ENCODE peak calls at places on chromosome 18, in six cellular contexts. Z is fibroblast of lung; N is activated naive CD4-positive, alpha-beta T cell treated with Interleukin-2 at 50 U/mL for 16 hours; Y is RKO; H is iPS DF 19.7; R is GM13977. B is an unnamed sample.

GRCh38 chr18:35386600-35387366 is 9.6 kb upstream of the ZNF396 start:
- DNase-seq in Z (peak; percentile 89), N (peak; percentile 54), Y (peak; percentile 52), H (peak; percentile 63), R (peak; percentile 73), B (peak; percentile 48)

GRCh38 chr18:59189746-59190145 is 30.2 kb upstream of the GRP start:
- DNase-seq in Z (no peak), N (no peak), Y (no peak), H (no peak), R (no peak), B (no peak)

GRCh38 chr18:23257686-23258565 is 122.6 kb downstream of the CABLES1 start:
- DNase-seq in Z (peak; percentile 85), N (no peak), Y (no peak), H (no peak), R (no peak), B (peak; percentile 82)

GRCh38 chr18:49757513-49758262 is 55.6 kb downstream of the ACAA2 start:
- DNase-seq in Z (no peak), N (no peak), Y (no peak), H (no peak), R (peak; percentile 41), B (no peak)

GRCh38 chr18:40355701-40356100 is 1599.3 kb upstream of the PIK3C3 start:
- DNase-seq in Z (peak; percentile 50), N (no peak), Y (peak; percentile 47), H (no peak), R (no peak), B (no peak)

GRCh38 chr18:11387880-11388279 is 221.5 kb upstream of the SLC35G4 start:
- DNase-seq in Z (peak; percentile 58), N (no peak), Y (peak; percentile 82), H (no peak), R (peak; percentile 55), B (peak; percentile 71)

GRCh38 chr18:63099848-63100625 is 219.5 kb downstream of the BCL2 start:
- DNase-seq in Z (no peak), N (no peak), Y (no peak), H (no peak), R (no peak), B (peak; percentile 57)

GRCh38 chr18:64409511-64409910 is 260.6 kb upstream of the LINC00305 start:
- DNase-seq in Z (peak; percentile 5), N (no peak), Y (peak; percentile 47), H (no peak), R (peak; percentile 17), B (no peak)

GRCh38 chr18:57909620-57910019 is 106.5 kb upstream of the ATP8B1 start:
- DNase-seq in Z (no peak), N (no peak), Y (peak; percentile 36), H (no peak), R (no peak), B (no peak)

GRCh38 chr18:5196253-5197031 is 615 bp downstream of the AKAIN1 start:
- DNase-seq in Z (no peak), N (no peak), Y (no peak), H (no peak), R (no peak), B (no peak)

GRCh38 chr18:79511671-79512301 is 116.1 kb downstream of the NFATC1 start:
- DNase-seq in Z (no peak), N (no peak), Y (no peak), H (no peak), R (no peak), B (no peak)

GRCh38 chr18:57797209-57797651 is 5.9 kb downstream of the ATP8B1 start:
- DNase-seq in Z (no peak), N (no peak), Y (no peak), H (no peak), R (no peak), B (no peak)

GRCh38 chr18:12838178-12838634 is 45.8 kb downstream of the PTPN2 start:
- DNase-seq in Z (peak; percentile 88), N (no peak), Y (peak; percentile 23), H (no peak), R (no peak), B (peak; percentile 78)

GRCh38 chr18:69895081-69896047 is 52.3 kb downstream of the CD226 start:
- DNase-seq in Z (no peak), N (peak; percentile 47), Y (no peak), H (no peak), R (no peak), B (no peak)

GRCh38 chr18:72692086-72692485 is 147.9 kb upstream of the CBLN2 start:
- DNase-seq in Z (no peak), N (no peak), Y (no peak), H (peak; percentile 83), R (no peak), B (no peak)

GRCh38 chr18:53219853-53220252 is 879.9 kb downstream of the DCC start:
- DNase-seq in Z (no peak), N (no peak), Y (peak; percentile 28), H (no peak), R (no peak), B (no peak)

GRCh38 chr18:63119647-63120046 is 199.9 kb downstream of the BCL2 start:
- DNase-seq in Z (peak; percentile 53), N (peak; percentile 24), Y (peak; percentile 57), H (no peak), R (no peak), B (peak; percentile 34)

GRCh38 chr18:49894827-49895226 is 81.5 kb upstream of the ACAA2 start:
- DNase-seq in Z (no peak), N (no peak), Y (no peak), H (no peak), R (no peak), B (no peak)

GRCh38 chr18:36355511-36355910 is 58.0 kb downstream of the FHOD3 start:
- DNase-seq in Z (no peak), N (no peak), Y (no peak), H (no peak), R (no peak), B (peak; percentile 29)

GRCh38 chr18:79272916-79273315 is 122.8 kb upstream of the NFATC1 start:
- DNase-seq in Z (no peak), N (no peak), Y (no peak), H (no peak), R (no peak), B (no peak)

GRCh38 chr18:4125939-4126250 is 329.2 kb downstream of the DLGAP1 start:
- DNase-seq in Z (no peak), N (no peak), Y (no peak), H (no peak), R (no peak), B (no peak)

GRCh38 chr18:73674466-73674865 is 473.2 kb downstream of the FBXO15 start:
- DNase-seq in Z (peak; percentile 73), N (no peak), Y (no peak), H (no peak), R (no peak), B (no peak)

GRCh38 chr18:23196119-23197004 is 61.1 kb downstream of the CABLES1 start:
- DNase-seq in Z (no peak), N (no peak), Y (no peak), H (peak; percentile 15), R (no peak), B (no peak)

GRCh38 chr18:35143615-35144596 is 96.9 kb upstream of the ZNF397 start:
- DNase-seq in Z (peak; percentile 73), N (peak; percentile 24), Y (peak; percentile 67), H (no peak), R (peak; percentile 49), B (peak; percentile 17)

GRCh38 chr18:6683112-6683876 is 46.2 kb upstream of the ARHGAP28 start:
- DNase-seq in Z (no peak), N (no peak), Y (no peak), H (no peak), R (no peak), B (no peak)

GRCh38 chr18:36139251-36139650 is 9.6 kb downstream of the ELP2 start:
- DNase-seq in Z (no peak), N (no peak), Y (no peak), H (no peak), R (no peak), B (no peak)

GRCh38 chr18:36372902-36373301 is 75.4 kb downstream of the FHOD3 start:
- DNase-seq in Z (peak; percentile 24), N (no peak), Y (no peak), H (no peak), R (no peak), B (peak; percentile 80)

GRCh38 chr18:63879684-63880083 is 7.8 kb upstream of the SERPINB2 start:
- DNase-seq in Z (no peak), N (no peak), Y (no peak), H (no peak), R (no peak), B (peak; percentile 37)

GRCh38 chr18:5962362-5962761 is 67.0 kb upstream of the TMEM200C start:
- DNase-seq in Z (peak; percentile 4), N (no peak), Y (no peak), H (no peak), R (no peak), B (no peak)

GRCh38 chr18:60471652-60472051 is 99.1 kb upstream of the MC4R start:
- DNase-seq in Z (no peak), N (no peak), Y (no peak), H (no peak), R (no peak), B (no peak)

GRCh38 chr18:40534748-40535147 is 1420.3 kb upstream of the PIK3C3 start:
- DNase-seq in Z (peak; percentile 55), N (no peak), Y (peak; percentile 10), H (no peak), R (no peak), B (no peak)

GRCh38 chr18:9683418-9684396 is 24.4 kb upstream of the RAB31 start:
- DNase-seq in Z (peak; percentile 77), N (no peak), Y (peak; percentile 43), H (no peak), R (no peak), B (peak; percentile 37)

GRCh38 chr18:68150976-68151375 is 563.9 kb downstream of the TMX3 start:
- DNase-seq in Z (no peak), N (no peak), Y (no peak), H (no peak), R (no peak), B (no peak)

B was measured in RCC 7860.